ENCODE peak calls at places on chromosomes 4 and X, in eight cellular contexts. One of them, this sample, is unnamed. For H3K9me3, the result is how much of the 10 kb centered on the place peaks cover.

GRCh38 chrX:14344172-14344940 is 185.0 kb upstream of the GLRA2 start:
- DNase-seq in mammary epithelial cell: peak
- DNase-seq in CD8-positive, alpha-beta T cell: no peak
- DNase-seq in IMR-90: no peak
- DNase-seq in left ventricle myocardium inferior: no peak
- DNase-seq in heart right ventricle: no peak
- DNase-seq in A673: no peak
- DNase-seq in uterus: no peak
- DNase-seq in this sample: no peak

GRCh38 chr4:99763635-99764101 is 53.0 kb upstream of the DAPP1 start:
- DNase-seq in A673: peak
- DNase-seq in heart right ventricle: no peak
- DNase-seq in left ventricle myocardium inferior: no peak
- DNase-seq in CD8-positive, alpha-beta T cell: no peak
- DNase-seq in IMR-90: peak
- DNase-seq in mammary epithelial cell: peak
- DNase-seq in uterus: peak
- DNase-seq in this sample: no peak

GRCh38 chr4:48428926-48429325 is 54.2 kb upstream of the SLC10A4 start:
- DNase-seq in CD8-positive, alpha-beta T cell: no peak
- DNase-seq in heart right ventricle: no peak
- DNase-seq in mammary epithelial cell: no peak
- DNase-seq in uterus: no peak
- DNase-seq in A673: no peak
- DNase-seq in left ventricle myocardium inferior: no peak
- DNase-seq in IMR-90: no peak
- DNase-seq in this sample: no peak

GRCh38 chr4:3389186-3389878 is 52.4 kb upstream of the HGFAC start:
- DNase-seq in mammary epithelial cell: no peak
- DNase-seq in IMR-90: no peak
- DNase-seq in left ventricle myocardium inferior: peak
- DNase-seq in heart right ventricle: peak
- DNase-seq in uterus: no peak
- DNase-seq in CD8-positive, alpha-beta T cell: no peak
- DNase-seq in A673: no peak
- DNase-seq in this sample: no peak

GRCh38 chrX:17323397-17323796 is 51.6 kb upstream of the NHS start:
- DNase-seq in mammary epithelial cell: no peak
- DNase-seq in left ventricle myocardium inferior: no peak
- DNase-seq in CD8-positive, alpha-beta T cell: no peak
- DNase-seq in A673: no peak
- DNase-seq in heart right ventricle: no peak
- DNase-seq in IMR-90: no peak
- DNase-seq in uterus: no peak
- DNase-seq in this sample: no peak

GRCh38 chr4:101818362-101818761 is 27.8 kb downstream of the BANK1 start:
- DNase-seq in left ventricle myocardium inferior: no peak
- DNase-seq in mammary epithelial cell: no peak
- DNase-seq in uterus: no peak
- DNase-seq in IMR-90: peak
- DNase-seq in A673: no peak
- DNase-seq in heart right ventricle: no peak
- DNase-seq in CD8-positive, alpha-beta T cell: no peak
- DNase-seq in this sample: no peak

GRCh38 chr4:150828159-150828558 is 186.9 kb downstream of the LRBA start:
- DNase-seq in IMR-90: no peak
- DNase-seq in CD8-positive, alpha-beta T cell: peak
- DNase-seq in heart right ventricle: no peak
- DNase-seq in uterus: no peak
- DNase-seq in A673: no peak
- DNase-seq in mammary epithelial cell: no peak
- DNase-seq in left ventricle myocardium inferior: no peak
- DNase-seq in this sample: peak

GRCh38 chr4:140652601-140653000 is 83.8 kb upstream of the UCP1 start:
- DNase-seq in left ventricle myocardium inferior: no peak
- DNase-seq in A673: no peak
- DNase-seq in heart right ventricle: no peak
- DNase-seq in IMR-90: no peak
- DNase-seq in mammary epithelial cell: no peak
- DNase-seq in uterus: no peak
- DNase-seq in CD8-positive, alpha-beta T cell: no peak
- DNase-seq in this sample: no peak

GRCh38 chrX:49043987-49044281 is 777 bp upstream of the TFE3 start:
- DNase-seq in left ventricle myocardium inferior: no peak
- DNase-seq in uterus: no peak
- DNase-seq in mammary epithelial cell: no peak
- DNase-seq in IMR-90: no peak
- DNase-seq in heart right ventricle: no peak
- DNase-seq in CD8-positive, alpha-beta T cell: no peak
- DNase-seq in A673: no peak
- DNase-seq in this sample: no peak

GRCh38 chr4:1201851-1202525 is 29.6 kb upstream of the SPON2 start:
- DNase-seq in mammary epithelial cell: no peak
- DNase-seq in A673: no peak
- DNase-seq in uterus: peak
- DNase-seq in heart right ventricle: peak
- DNase-seq in CD8-positive, alpha-beta T cell: peak
- DNase-seq in IMR-90: peak
- DNase-seq in left ventricle myocardium inferior: no peak
- DNase-seq in this sample: peak

GRCh38 chr4:140296335-140296753 is 77.1 kb upstream of the SCOC start:
- DNase-seq in left ventricle myocardium inferior: peak
- DNase-seq in mammary epithelial cell: peak
- DNase-seq in heart right ventricle: peak
- DNase-seq in uterus: peak
- DNase-seq in CD8-positive, alpha-beta T cell: no peak
- DNase-seq in IMR-90: peak
- DNase-seq in A673: peak
- DNase-seq in this sample: no peak

GRCh38 chrX:153102436-153102835 is 30.2 kb downstream of the PNMA6A start:
- DNase-seq in IMR-90: no peak
- DNase-seq in left ventricle myocardium inferior: no peak
- DNase-seq in uterus: no peak
- DNase-seq in CD8-positive, alpha-beta T cell: no peak
- DNase-seq in heart right ventricle: no peak
- DNase-seq in A673: no peak
- DNase-seq in mammary epithelial cell: no peak
- DNase-seq in this sample: no peak
- H3K9me3 ChIP-seq in IMR-90: under half
- H3K9me3 ChIP-seq in left ventricle myocardium inferior: under half
- H3K9me3 ChIP-seq in uterus: under half
- H3K9me3 ChIP-seq in CD8-positive, alpha-beta T cell: under half
- H3K9me3 ChIP-seq in heart right ventricle: under half
- H3K9me3 ChIP-seq in A673: under half
- H3K9me3 ChIP-seq in mammary epithelial cell: under half
- H3K9me3 ChIP-seq in this sample: under half

DNA sequence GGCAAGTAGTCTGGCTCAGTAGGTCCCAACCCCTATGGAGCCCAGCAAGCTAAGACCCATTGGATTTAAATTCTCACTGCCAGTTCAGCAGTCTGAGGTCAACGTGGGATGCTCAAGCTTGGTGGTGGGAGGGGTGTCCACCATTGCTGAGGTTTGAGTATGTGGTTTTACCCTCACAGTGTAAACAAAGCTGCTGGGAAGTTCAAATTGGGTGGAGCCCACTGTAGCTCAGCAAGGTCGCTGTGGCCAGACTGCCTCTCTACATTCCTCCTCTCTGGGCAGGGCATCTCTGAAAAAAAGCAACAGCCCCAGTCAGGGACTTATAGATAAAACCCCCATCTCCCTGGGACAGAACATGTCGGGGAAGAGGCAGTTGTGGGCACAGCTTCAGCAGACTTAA is 14.9 kb upstream of the RRAGB start:
- DNase-seq in left ventricle myocardium inferior: no peak
- DNase-seq in A673: no peak
- DNase-seq in IMR-90: no peak
- DNase-seq in mammary epithelial cell: no peak
- DNase-seq in heart right ventricle: no peak
- DNase-seq in uterus: no peak
- DNase-seq in CD8-positive, alpha-beta T cell: no peak
- DNase-seq in this sample: no peak
- H3K9me3 ChIP-seq in left ventricle myocardium inferior: under half
- H3K9me3 ChIP-seq in A673: under half
- H3K9me3 ChIP-seq in IMR-90: under half
- H3K9me3 ChIP-seq in mammary epithelial cell: under half
- H3K9me3 ChIP-seq in heart right ventricle: under half
- H3K9me3 ChIP-seq in uterus: under half
- H3K9me3 ChIP-seq in CD8-positive, alpha-beta T cell: under half
- H3K9me3 ChIP-seq in this sample: under half

GRCh38 chrX:66176134-66176533 is 12.1 kb downstream of the HEPH start:
- DNase-seq in A673: no peak
- DNase-seq in uterus: no peak
- DNase-seq in mammary epithelial cell: no peak
- DNase-seq in left ventricle myocardium inferior: no peak
- DNase-seq in CD8-positive, alpha-beta T cell: no peak
- DNase-seq in heart right ventricle: no peak
- DNase-seq in IMR-90: no peak
- DNase-seq in this sample: no peak
- H3K9me3 ChIP-seq in A673: under half
- H3K9me3 ChIP-seq in uterus: under half
- H3K9me3 ChIP-seq in mammary epithelial cell: under half
- H3K9me3 ChIP-seq in left ventricle myocardium inferior: under half
- H3K9me3 ChIP-seq in CD8-positive, alpha-beta T cell: under half
- H3K9me3 ChIP-seq in heart right ventricle: under half
- H3K9me3 ChIP-seq in IMR-90: under half
- H3K9me3 ChIP-seq in this sample: under half

GRCh38 chrX:332496-332860 is 13.9 kb upstream of the GTPBP6 start:
- DNase-seq in IMR-90: no peak
- DNase-seq in uterus: no peak
- DNase-seq in CD8-positive, alpha-beta T cell: no peak
- DNase-seq in mammary epithelial cell: no peak
- DNase-seq in heart right ventricle: no peak
- DNase-seq in left ventricle myocardium inferior: peak
- DNase-seq in A673: no peak
- DNase-seq in this sample: no peak
- H3K9me3 ChIP-seq in IMR-90: under half
- H3K9me3 ChIP-seq in uterus: under half
- H3K9me3 ChIP-seq in CD8-positive, alpha-beta T cell: under half
- H3K9me3 ChIP-seq in mammary epithelial cell: under half
- H3K9me3 ChIP-seq in heart right ventricle: under half
- H3K9me3 ChIP-seq in left ventricle myocardium inferior: under half
- H3K9me3 ChIP-seq in A673: under half
- H3K9me3 ChIP-seq in this sample: under half

GRCh38 chrX:68792083-68792482 is 36.7 kb upstream of the EFNB1 start:
- DNase-seq in uterus: no peak
- DNase-seq in A673: no peak
- DNase-seq in CD8-positive, alpha-beta T cell: no peak
- DNase-seq in IMR-90: no peak
- DNase-seq in mammary epithelial cell: no peak
- DNase-seq in left ventricle myocardium inferior: no peak
- DNase-seq in heart right ventricle: no peak
- DNase-seq in this sample: no peak

GRCh38 chrX:68794486-68794885 is 34.3 kb upstream of the EFNB1 start:
- DNase-seq in heart right ventricle: no peak
- DNase-seq in left ventricle myocardium inferior: no peak
- DNase-seq in A673: no peak
- DNase-seq in mammary epithelial cell: no peak
- DNase-seq in uterus: no peak
- DNase-seq in CD8-positive, alpha-beta T cell: no peak
- DNase-seq in IMR-90: no peak
- DNase-seq in this sample: no peak

GRCh38 chrX:68789966-68790365 is 38.9 kb upstream of the EFNB1 start:
- DNase-seq in IMR-90: no peak
- DNase-seq in CD8-positive, alpha-beta T cell: no peak
- DNase-seq in left ventricle myocardium inferior: no peak
- DNase-seq in uterus: no peak
- DNase-seq in A673: no peak
- DNase-seq in mammary epithelial cell: no peak
- DNase-seq in heart right ventricle: no peak
- DNase-seq in this sample: no peak

GRCh38 chrX:68795741-68796140 is 33.1 kb upstream of the EFNB1 start:
- DNase-seq in mammary epithelial cell: no peak
- DNase-seq in IMR-90: no peak
- DNase-seq in heart right ventricle: no peak
- DNase-seq in CD8-positive, alpha-beta T cell: no peak
- DNase-seq in uterus: no peak
- DNase-seq in A673: no peak
- DNase-seq in left ventricle myocardium inferior: no peak
- DNase-seq in this sample: no peak
- H3K9me3 ChIP-seq in mammary epithelial cell: under half
- H3K9me3 ChIP-seq in IMR-90: under half
- H3K9me3 ChIP-seq in heart right ventricle: under half
- H3K9me3 ChIP-seq in CD8-positive, alpha-beta T cell: under half
- H3K9me3 ChIP-seq in uterus: under half
- H3K9me3 ChIP-seq in A673: under half
- H3K9me3 ChIP-seq in left ventricle myocardium inferior: under half
- H3K9me3 ChIP-seq in this sample: under half

DNA sequence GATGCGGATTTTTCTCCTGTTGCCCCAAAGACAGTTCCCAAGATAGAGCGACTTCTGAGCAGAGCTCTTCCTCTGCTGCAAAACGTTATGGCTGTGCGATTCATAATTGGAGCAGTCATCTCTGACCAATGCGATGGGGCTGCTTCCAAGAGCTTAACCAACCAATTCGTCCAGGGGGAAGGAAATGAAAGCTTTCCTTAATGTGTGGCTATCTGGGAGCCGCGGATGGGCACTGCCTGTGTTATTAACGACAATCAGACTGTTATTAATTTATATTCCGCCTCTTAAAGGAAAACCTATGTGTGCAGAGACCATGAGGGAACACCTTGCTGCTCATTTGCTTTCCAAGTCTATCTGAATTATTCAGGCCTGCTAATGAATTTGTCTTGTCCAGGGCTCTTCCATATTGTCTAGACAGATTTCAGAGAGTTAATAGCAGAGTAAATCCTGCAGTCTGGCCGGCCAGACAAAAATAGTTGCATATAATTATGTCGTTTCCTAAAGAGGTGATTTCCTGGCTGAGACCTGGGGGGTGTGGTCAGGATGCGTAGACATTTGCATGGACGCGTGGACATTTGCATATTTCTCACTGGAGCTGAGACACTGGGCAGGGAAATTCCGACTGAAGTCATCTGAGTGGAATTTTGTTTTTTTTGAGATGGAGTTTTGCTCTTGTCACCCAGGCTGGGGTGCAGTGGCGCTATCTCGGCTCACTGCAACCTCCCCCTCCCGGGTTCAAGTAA is 135.4 kb downstream of the HMX1 start:
- DNase-seq in IMR-90: no peak
- DNase-seq in heart right ventricle: no peak
- DNase-seq in CD8-positive, alpha-beta T cell: no peak
- DNase-seq in A673: peak
- DNase-seq in mammary epithelial cell: no peak
- DNase-seq in uterus: no peak
- DNase-seq in left ventricle myocardium inferior: no peak
- DNase-seq in this sample: no peak
- H3K9me3 ChIP-seq in IMR-90: under half
- H3K9me3 ChIP-seq in heart right ventricle: under half
- H3K9me3 ChIP-seq in CD8-positive, alpha-beta T cell: under half
- H3K9me3 ChIP-seq in A673: under half
- H3K9me3 ChIP-seq in mammary epithelial cell: under half
- H3K9me3 ChIP-seq in uterus: under half
- H3K9me3 ChIP-seq in left ventricle myocardium inferior: under half
- H3K9me3 ChIP-seq in this sample: under half

GRCh38 chrX:20016618-20016945 is 25.7 kb upstream of the BCLAF3 start:
- DNase-seq in heart right ventricle: no peak
- DNase-seq in mammary epithelial cell: no peak
- DNase-seq in A673: no peak
- DNase-seq in left ventricle myocardium inferior: no peak
- DNase-seq in IMR-90: no peak
- DNase-seq in uterus: no peak
- DNase-seq in CD8-positive, alpha-beta T cell: no peak
- DNase-seq in this sample: no peak
- H3K9me3 ChIP-seq in heart right ventricle: under half
- H3K9me3 ChIP-seq in mammary epithelial cell: under half
- H3K9me3 ChIP-seq in A673: under half
- H3K9me3 ChIP-seq in left ventricle myocardium inferior: under half
- H3K9me3 ChIP-seq in IMR-90: under half
- H3K9me3 ChIP-seq in uterus: under half
- H3K9me3 ChIP-seq in CD8-positive, alpha-beta T cell: under half
- H3K9me3 ChIP-seq in this sample: under half